ENCODE peak calls at places on chromosomes 7 and 10, in five cellular contexts. Y is right lobe of liver, P is tibial artery, I is stomach, O is colonic mucosa. Q is an unnamed sample.

GRCh38 chr10:132654708-132655661 is 117.4 kb downstream of the INPP5A start:
- DNase-seq in Y (no peak), P (no peak), I (peak; percentile 69), O (peak; percentile 36), Q (peak; percentile 88)

GRCh38 chr7:134298902-134299683 is 17.6 kb downstream of the SLC35B4 start:
- DNase-seq in Y (no peak), P (no peak), I (peak; percentile 60), O (peak; percentile 36), Q (no peak)

GRCh38 chr7:101163281-101164070 is 1.9 kb downstream of the VGF start:
- DNase-seq in Y (no peak), P (no peak), I (no peak), O (peak; percentile 57), Q (peak; percentile 82)

GRCh38 chr7:107712906-107713305 is 31.0 kb upstream of the CBLL1 start:
- DNase-seq in Y (no peak), P (no peak), I (no peak), O (no peak), Q (no peak)

GRCh38 chr7:158486919-158487318 is 100.7 kb downstream of the PTPRN2 start:
- DNase-seq in Y (no peak), P (no peak), I (no peak), O (no peak), Q (no peak)

GRCh38 chr7:29968683-29969457 is 20.7 kb downstream of the SCRN1 start:
- DNase-seq in Y (no peak), P (no peak), I (no peak), O (no peak), Q (no peak)

GRCh38 chr10:72009430-72010081 is 45.4 kb downstream of the CHST3 start:
- DNase-seq in Y (peak; percentile 55), P (peak; percentile 96), I (peak; percentile 54), O (peak; percentile 71), Q (peak; percentile 82)

GRCh38 chr10:113665806-113666354 is 2.0 kb upstream of the NRAP start:
- DNase-seq in Y (no peak), P (peak; percentile 34), I (peak; percentile 33), O (no peak), Q (no peak)

GRCh38 chr10:74072503-74072902 is 74.6 kb downstream of the VCL start:
- DNase-seq in Y (no peak), P (no peak), I (no peak), O (no peak), Q (no peak)

GRCh38 chr7:127912901-127913300 is 118.3 kb downstream of the LRRC4 start:
- DNase-seq in Y (no peak), P (no peak), I (no peak), O (peak; percentile 42), Q (no peak)

GRCh38 chr10:46992794-46993552 is 81.7 kb downstream of the PTPN20 start:
- DNase-seq in Y (no peak), P (peak; percentile 62), I (no peak), O (peak; percentile 43), Q (no peak)

GRCh38 chr7:45920543-45921380 is at the start of gene IGFBP3:
- DNase-seq in Y (no peak), P (peak; percentile 44), I (no peak), O (no peak), Q (no peak)

GRCh38 chr7:18292584-18292983 is 203.0 kb upstream of the HDAC9 start:
- DNase-seq in Y (no peak), P (no peak), I (no peak), O (no peak), Q (no peak)

GRCh38 chr7:118280319-118281012 is 56.0 kb downstream of the ANKRD7 start:
- DNase-seq in Y (no peak), P (no peak), I (no peak), O (no peak), Q (no peak)

GRCh38 chr10:120511165-120511564 is 54.1 kb downstream of the PLPP4 start:
- DNase-seq in Y (no peak), P (no peak), I (no peak), O (no peak), Q (no peak)

GRCh38 chr7:87316846-87317545 is 28.5 kb upstream of the CROT start:
- DNase-seq in Y (no peak), P (no peak), I (no peak), O (no peak), Q (no peak)

GRCh38 chr7:54544356-54545240 is 2.4 kb downstream of the VSTM2A start:
- DNase-seq in Y (no peak), P (no peak), I (no peak), O (no peak), Q (peak; percentile 47)

GRCh38 chr7:2376351-2377154 is 21.9 kb downstream of the EIF3B start:
- DNase-seq in Y (peak; percentile 87), P (no peak), I (no peak), O (no peak), Q (no peak)

GRCh38 chr7:56479748-56480147 is 363.5 kb upstream of the NUPR2 start:
- DNase-seq in Y (no peak), P (no peak), I (no peak), O (no peak), Q (no peak)

GRCh38 chr7:22361795-22362194 is 4.8 kb upstream of the RAPGEF5 start:
- DNase-seq in Y (peak; percentile 86), P (no peak), I (peak; percentile 57), O (peak; percentile 67), Q (no peak)

GRCh38 chr7:50962962-50963374 is 180.3 kb upstream of the GRB10 start:
- DNase-seq in Y (peak; percentile 59), P (peak; percentile 43), I (peak; percentile 78), O (peak; percentile 94), Q (no peak)

GRCh38 chr7:131602304-131602993 is 46.0 kb upstream of the PODXL start:
- DNase-seq in Y (no peak), P (no peak), I (no peak), O (no peak), Q (no peak)

GRCh38 chr10:131758062-131758941 is 142.5 kb upstream of the PPP2R2D start:
- DNase-seq in Y (no peak), P (no peak), I (no peak), O (no peak), Q (no peak)

GRCh38 chr7:141123522-141123921 is 49.7 kb downstream of the TMEM178B start:
- DNase-seq in Y (no peak), P (no peak), I (no peak), O (no peak), Q (no peak)

GRCh38 chr7:81460646-81461045 is 309.2 kb downstream of the HGF start:
- DNase-seq in Y (no peak), P (no peak), I (no peak), O (no peak), Q (no peak)

GRCh38 chr7:26856481-26856880 is 7.9 kb downstream of the SKAP2 start:
- DNase-seq in Y (no peak), P (no peak), I (no peak), O (no peak), Q (no peak)

GRCh38 chr10:7133270-7133669 is 277.6 kb downstream of the SFMBT2 start:
- DNase-seq in Y (no peak), P (no peak), I (no peak), O (no peak), Q (no peak)

GRCh38 chr10:59108886-59109288 is 67.6 kb upstream of the PHYHIPL start:
- DNase-seq in Y (no peak), P (no peak), I (no peak), O (no peak), Q (no peak)

GRCh38 chr10:93383562-93383981 is 98.6 kb downstream of the MYOF start:
- DNase-seq in Y (no peak), P (no peak), I (no peak), O (no peak), Q (no peak)

GRCh38 chr10:93378039-93378438 is 104.1 kb downstream of the MYOF start:
- DNase-seq in Y (no peak), P (no peak), I (no peak), O (no peak), Q (no peak)

GRCh38 chr10:93379366-93380042 is 102.6 kb downstream of the MYOF start:
- DNase-seq in Y (no peak), P (no peak), I (no peak), O (no peak), Q (no peak)

GRCh38 chr10:93376372-93377296 is 105.5 kb downstream of the MYOF start:
- DNase-seq in Y (no peak), P (peak; percentile 55), I (peak; percentile 26), O (peak; percentile 75), Q (no peak)

GRCh38 chr10:93380043-93380565 is 102.0 kb downstream of the MYOF start:
- DNase-seq in Y (no peak), P (no peak), I (no peak), O (no peak), Q (no peak)
- H3K27ac ChIP-seq in Y (no peak overlapping the region), P (peak overlapping the region; percentile 70), I (no peak overlapping the region), O (no peak overlapping the region), Q (no peak overlapping the region)

GRCh38 chr7:102305414-102306268 is 19.0 kb downstream of the SH2B2 start:
- DNase-seq in Y (no peak), P (no peak), I (no peak), O (no peak), Q (no peak)
- H3K27ac ChIP-seq in Y (no peak overlapping the region), P (no peak overlapping the region), I (peak overlapping the region; percentile 47), O (no peak overlapping the region), Q (peak overlapping the region; percentile 80)

GRCh38 chr7:156474241-156474743 is 166.3 kb upstream of the RNF32 start:
- DNase-seq in Y (no peak), P (no peak), I (no peak), O (no peak), Q (no peak)
- H3K27ac ChIP-seq in Y (no peak overlapping the region), P (no peak overlapping the region), I (no peak overlapping the region), O (no peak overlapping the region), Q (no peak overlapping the region)

GRCh38 chr10:43606323-43607198 is at the start of gene ZNF485:
- DNase-seq in Y (peak; percentile 75), P (peak; percentile 62), I (peak; percentile 70), O (peak; percentile 68), Q (peak; percentile 94)
- H3K27ac ChIP-seq in Y (peak within 1 kb of the TSS; percentile 50), P (peak within 1 kb of the TSS; percentile 86), I (peak within 1 kb of the TSS; percentile 81), O (peak within 1 kb of the TSS; percentile 31), Q (peak within 1 kb of the TSS; percentile 62)

GRCh38 chr7:99827040-99827778 is 604 bp upstream of the CYP3A43 start:
- DNase-seq in Y (peak; percentile 73), P (no peak), I (peak; percentile 48), O (no peak), Q (no peak)
- H3K27ac ChIP-seq in Y (peak overlapping the region; percentile 97), P (no peak overlapping the region), I (peak overlapping the region; percentile 82), O (no peak overlapping the region), Q (no peak overlapping the region)

GRCh38 chr10:78584266-78584665 is 484.5 kb upstream of the ZMIZ1 start:
- DNase-seq in Y (no peak), P (no peak), I (no peak), O (no peak), Q (no peak)
- H3K27ac ChIP-seq in Y (no peak overlapping the region), P (no peak overlapping the region), I (no peak overlapping the region), O (no peak overlapping the region), Q (no peak overlapping the region)

GRCh38 chr10:125534515-125534914 is 148.4 kb downstream of the TEX36 start:
- DNase-seq in Y (no peak), P (no peak), I (no peak), O (no peak), Q (no peak)

GRCh38 chr10:125535559-125535958 is 147.4 kb downstream of the TEX36 start:
- DNase-seq in Y (no peak), P (no peak), I (no peak), O (no peak), Q (no peak)

GRCh38 chr10:125531470-125531869 is 151.5 kb downstream of the TEX36 start:
- DNase-seq in Y (no peak), P (no peak), I (no peak), O (no peak), Q (no peak)

GRCh38 chr10:125538947-125539649 is 143.9 kb downstream of the TEX36 start:
- DNase-seq in Y (no peak), P (no peak), I (peak; percentile 82), O (peak; percentile 87), Q (no peak)

GRCh38 chr10:125536236-125536635 is 146.7 kb downstream of the TEX36 start:
- DNase-seq in Y (no peak), P (no peak), I (no peak), O (no peak), Q (no peak)
- H3K27ac ChIP-seq in Y (no peak overlapping the region), P (no peak overlapping the region), I (no peak overlapping the region), O (no peak overlapping the region), Q (no peak overlapping the region)